ENCODE peak calls at places on chromosomes 13 and 19, in nine cellular contexts. One of them, this sample, is unnamed.

GRCh38 chr19:51359294-51359693 is 6.9 kb downstream of the ETFB start:
- DNase-seq in transverse colon: no peak
- DNase-seq in heart right ventricle: no peak
- DNase-seq in NCI-H2081: no peak
- DNase-seq in NCI-H460: no peak
- DNase-seq in activated T-helper 1 cell treated with anti-CD3 and anti-CD28 coated beads, Interleukin-2, amount 50 U/mL, for 16 hours: no peak
- DNase-seq in C1 segment of cervical spinal cord: no peak
- DNase-seq in mucosa of gallbladder: no peak
- DNase-seq in brain microvascular endothelial cell: peak; percentile 83
- DNase-seq in this sample: peak; percentile 14

GRCh38 chr19:38635483-38636399 is 11.7 kb upstream of the ACTN4 start:
- DNase-seq in NCI-H460: no peak
- DNase-seq in heart right ventricle: no peak
- DNase-seq in brain microvascular endothelial cell: no peak
- DNase-seq in transverse colon: no peak
- DNase-seq in mucosa of gallbladder: no peak
- DNase-seq in NCI-H2081: no peak
- DNase-seq in activated T-helper 1 cell treated with anti-CD3 and anti-CD28 coated beads, Interleukin-2, amount 50 U/mL, for 16 hours: no peak
- DNase-seq in C1 segment of cervical spinal cord: no peak
- DNase-seq in this sample: no peak

GRCh38 chr13:111115841-111116500 is 861 bp downstream of the ARHGEF7 start:
- DNase-seq in C1 segment of cervical spinal cord: no peak
- DNase-seq in NCI-H460: no peak
- DNase-seq in mucosa of gallbladder: peak; percentile 45
- DNase-seq in activated T-helper 1 cell treated with anti-CD3 and anti-CD28 coated beads, Interleukin-2, amount 50 U/mL, for 16 hours: no peak
- DNase-seq in brain microvascular endothelial cell: peak; percentile 86
- DNase-seq in heart right ventricle: peak; percentile 57
- DNase-seq in transverse colon: peak; percentile 29
- DNase-seq in NCI-H2081: peak; percentile 10
- DNase-seq in this sample: peak; percentile 66

GRCh38 chr13:26024558-26024957 is 27.3 kb downstream of the SHISA2 start:
- DNase-seq in NCI-H2081: no peak
- DNase-seq in heart right ventricle: no peak
- DNase-seq in NCI-H460: no peak
- DNase-seq in C1 segment of cervical spinal cord: no peak
- DNase-seq in mucosa of gallbladder: peak; percentile 20
- DNase-seq in transverse colon: no peak
- DNase-seq in brain microvascular endothelial cell: peak; percentile 35
- DNase-seq in activated T-helper 1 cell treated with anti-CD3 and anti-CD28 coated beads, Interleukin-2, amount 50 U/mL, for 16 hours: no peak
- DNase-seq in this sample: peak; percentile 40

GRCh38 chr13:94128430-94128829 is 351.1 kb downstream of the DCT start:
- DNase-seq in NCI-H2081: peak; percentile 8
- DNase-seq in transverse colon: no peak
- DNase-seq in mucosa of gallbladder: no peak
- DNase-seq in C1 segment of cervical spinal cord: no peak
- DNase-seq in brain microvascular endothelial cell: no peak
- DNase-seq in activated T-helper 1 cell treated with anti-CD3 and anti-CD28 coated beads, Interleukin-2, amount 50 U/mL, for 16 hours: no peak
- DNase-seq in NCI-H460: no peak
- DNase-seq in heart right ventricle: no peak
- DNase-seq in this sample: peak; percentile 26

GRCh38 chr13:45374917-45375316 is 33.9 kb upstream of the TPT1 start:
- DNase-seq in activated T-helper 1 cell treated with anti-CD3 and anti-CD28 coated beads, Interleukin-2, amount 50 U/mL, for 16 hours: no peak
- DNase-seq in transverse colon: no peak
- DNase-seq in C1 segment of cervical spinal cord: no peak
- DNase-seq in brain microvascular endothelial cell: peak; percentile 27
- DNase-seq in NCI-H460: no peak
- DNase-seq in NCI-H2081: no peak
- DNase-seq in mucosa of gallbladder: no peak
- DNase-seq in heart right ventricle: no peak
- DNase-seq in this sample: no peak

GRCh38 chr19:31675187-31675913 is 326.1 kb upstream of the TSHZ3 start:
- DNase-seq in heart right ventricle: no peak
- DNase-seq in NCI-H2081: no peak
- DNase-seq in NCI-H460: no peak
- DNase-seq in transverse colon: no peak
- DNase-seq in C1 segment of cervical spinal cord: no peak
- DNase-seq in activated T-helper 1 cell treated with anti-CD3 and anti-CD28 coated beads, Interleukin-2, amount 50 U/mL, for 16 hours: no peak
- DNase-seq in mucosa of gallbladder: no peak
- DNase-seq in brain microvascular endothelial cell: peak; percentile 70
- DNase-seq in this sample: no peak

GRCh38 chr19:5017235-5017634 is 48.3 kb downstream of the KDM4B start:
- DNase-seq in heart right ventricle: no peak
- DNase-seq in activated T-helper 1 cell treated with anti-CD3 and anti-CD28 coated beads, Interleukin-2, amount 50 U/mL, for 16 hours: no peak
- DNase-seq in transverse colon: no peak
- DNase-seq in NCI-H460: no peak
- DNase-seq in mucosa of gallbladder: no peak
- DNase-seq in C1 segment of cervical spinal cord: no peak
- DNase-seq in NCI-H2081: no peak
- DNase-seq in brain microvascular endothelial cell: no peak
- DNase-seq in this sample: no peak

GRCh38 chr13:75618308-75618707 is 17.8 kb upstream of the LMO7 start:
- DNase-seq in NCI-H2081: no peak
- DNase-seq in NCI-H460: no peak
- DNase-seq in transverse colon: no peak
- DNase-seq in heart right ventricle: no peak
- DNase-seq in mucosa of gallbladder: no peak
- DNase-seq in C1 segment of cervical spinal cord: no peak
- DNase-seq in activated T-helper 1 cell treated with anti-CD3 and anti-CD28 coated beads, Interleukin-2, amount 50 U/mL, for 16 hours: no peak
- DNase-seq in brain microvascular endothelial cell: no peak
- DNase-seq in this sample: no peak

GRCh38 chr13:110108348-110109139 is 198.4 kb downstream of the COL4A1 start:
- DNase-seq in brain microvascular endothelial cell: peak; percentile 87
- DNase-seq in NCI-H2081: peak; percentile 63
- DNase-seq in transverse colon: peak; percentile 59
- DNase-seq in mucosa of gallbladder: peak; percentile 71
- DNase-seq in heart right ventricle: peak; percentile 81
- DNase-seq in NCI-H460: peak; percentile 68
- DNase-seq in C1 segment of cervical spinal cord: peak; percentile 15
- DNase-seq in activated T-helper 1 cell treated with anti-CD3 and anti-CD28 coated beads, Interleukin-2, amount 50 U/mL, for 16 hours: no peak
- DNase-seq in this sample: peak; percentile 85

GRCh38 chr19:7506385-7507328 is 9.2 kb upstream of the ZNF358 start:
- DNase-seq in mucosa of gallbladder: peak; percentile 95
- DNase-seq in activated T-helper 1 cell treated with anti-CD3 and anti-CD28 coated beads, Interleukin-2, amount 50 U/mL, for 16 hours: no peak
- DNase-seq in heart right ventricle: peak; percentile 80
- DNase-seq in transverse colon: peak; percentile 94
- DNase-seq in NCI-H2081: peak; percentile 45
- DNase-seq in brain microvascular endothelial cell: peak; percentile 61
- DNase-seq in C1 segment of cervical spinal cord: no peak
- DNase-seq in NCI-H460: peak; percentile 94
- DNase-seq in this sample: peak; percentile 88

This sample was measured in left cardiac atrium.